ENCODE peak calls at places on chromosomes 16 and 17, in ten cellular contexts. G, Z, V, Q, E, J, S, M, B and W are unnamed samples.

GRCh38 chr16:57038151-57038550 is 48.8 kb downstream of the NLRC5 start:
- DNase-seq in G (no peak), V (no peak), Q (no peak), J (no peak), M (no peak), B (peak), E (no peak), Z (no peak), S (no peak), W (no peak)

GRCh38 chr16:27316038-27316680 is 2.4 kb downstream of the IL4R start:
- DNase-seq in E (no peak), V (no peak), Q (no peak), J (no peak), M (no peak), Z (no peak), B (no peak), S (no peak), G (no peak), W (no peak)

GRCh38 chr17:47225436-47225858 is 16.3 kb downstream of the MYL4 start:
- DNase-seq in Z (no peak), V (peak), E (no peak), S (peak), B (peak), M (no peak), G (peak), Q (peak), J (no peak), W (no peak)

GRCh38 chr16:73040136-73040535 is 7.8 kb downstream of the ZFHX3 start:
- DNase-seq in J (no peak), Z (no peak), S (no peak), B (no peak), Q (no peak), G (peak), E (peak), V (no peak), M (no peak), W (no peak)

GRCh38 chr16:73420244-73421040 is 372.5 kb upstream of the ZFHX3 start:
- DNase-seq in B (no peak), Z (no peak), V (no peak), J (no peak), M (no peak), S (no peak), G (no peak), Q (peak), E (no peak), W (no peak)

GRCh38 chr16:11700264-11701029 is 32.2 kb downstream of the SNN start:
- DNase-seq in S (no peak), G (no peak), J (no peak), V (no peak), M (no peak), Q (no peak), Z (no peak), B (peak), E (no peak), W (no peak)

GRCh38 chr16:15708096-15708495 is 58.1 kb downstream of the NDE1 start:
- DNase-seq in S (no peak), G (no peak), V (no peak), B (peak), M (no peak), E (no peak), Q (no peak), Z (no peak), J (no peak), W (no peak)

GRCh38 chr16:50273888-50274770 is 7.8 kb downstream of the ADCY7 start:
- DNase-seq in B (no peak), J (peak), V (no peak), S (peak), Q (no peak), E (no peak), G (no peak), M (peak), Z (peak), W (peak)

GRCh38 chr17:31511583-31511982 is 120.1 kb downstream of the RAB11FIP4 start:
- DNase-seq in Q (no peak), J (no peak), G (no peak), S (no peak), B (no peak), E (no peak), M (no peak), Z (no peak), V (no peak), W (no peak)